ENCODE peak calls at places on chromosomes 2 and 18, in nine cellular contexts. One of them, this sample, is unnamed.

GRCh38 chr2:206642075-206643025 is at the start of gene FAM237A:
- DNase-seq in putamen: peak; percentile 1
- DNase-seq in activated T-helper 2 cell treated with anti-CD3 and anti-CD28 coated beads, Interferon-gamma antibody, Interleukin-2, Interleukin-4, amounts not matched to agents 10 μg/mL and 5 μg/mL and 100 μg/mL, durations not matched to agents 14 hours and 24 hours and 36 hours: no peak
- DNase-seq in HuH-7.5: peak; percentile 16
- DNase-seq in CD8-positive, alpha-beta T cell: no peak
- DNase-seq in CD4-positive, alpha-beta T cell: no peak
- DNase-seq in kidney: peak; percentile 63
- DNase-seq in stimulated activated CD4-positive, alpha-beta T cell treated with anti-CD3 and anti-CD28 coated beads, Interleukin-1b, Interleukin-23, amount 100 ng/mL, for 24 hours: no peak
- DNase-seq in RWPE1: peak; percentile 56
- DNase-seq in this sample: peak; percentile 32

GRCh38 chr2:128195435-128195984 is 104.5 kb downstream of the UGGT1 start:
- DNase-seq in putamen: no peak
- DNase-seq in stimulated activated CD4-positive, alpha-beta T cell treated with anti-CD3 and anti-CD28 coated beads, Interleukin-1b, Interleukin-23, amount 100 ng/mL, for 24 hours: no peak
- DNase-seq in CD4-positive, alpha-beta T cell: no peak
- DNase-seq in CD8-positive, alpha-beta T cell: no peak
- DNase-seq in activated T-helper 2 cell treated with anti-CD3 and anti-CD28 coated beads, Interferon-gamma antibody, Interleukin-2, Interleukin-4, amounts not matched to agents 10 μg/mL and 5 μg/mL and 100 μg/mL, durations not matched to agents 14 hours and 24 hours and 36 hours: no peak
- DNase-seq in kidney: no peak
- DNase-seq in RWPE1: no peak
- DNase-seq in HuH-7.5: no peak
- DNase-seq in this sample: no peak

GRCh38 chr2:61421611-61422010 is 49.3 kb downstream of the USP34 start:
- DNase-seq in CD4-positive, alpha-beta T cell: peak; percentile 20
- DNase-seq in CD8-positive, alpha-beta T cell: no peak
- DNase-seq in RWPE1: no peak
- DNase-seq in putamen: no peak
- DNase-seq in kidney: no peak
- DNase-seq in activated T-helper 2 cell treated with anti-CD3 and anti-CD28 coated beads, Interferon-gamma antibody, Interleukin-2, Interleukin-4, amounts not matched to agents 10 μg/mL and 5 μg/mL and 100 μg/mL, durations not matched to agents 14 hours and 24 hours and 36 hours: no peak
- DNase-seq in stimulated activated CD4-positive, alpha-beta T cell treated with anti-CD3 and anti-CD28 coated beads, Interleukin-1b, Interleukin-23, amount 100 ng/mL, for 24 hours: no peak
- DNase-seq in HuH-7.5: no peak
- DNase-seq in this sample: no peak

GRCh38 chr2:12008425-12009061 is 262.1 kb downstream of the LPIN1 start:
- DNase-seq in putamen: no peak
- DNase-seq in HuH-7.5: no peak
- DNase-seq in CD4-positive, alpha-beta T cell: no peak
- DNase-seq in kidney: no peak
- DNase-seq in activated T-helper 2 cell treated with anti-CD3 and anti-CD28 coated beads, Interferon-gamma antibody, Interleukin-2, Interleukin-4, amounts not matched to agents 10 μg/mL and 5 μg/mL and 100 μg/mL, durations not matched to agents 14 hours and 24 hours and 36 hours: no peak
- DNase-seq in stimulated activated CD4-positive, alpha-beta T cell treated with anti-CD3 and anti-CD28 coated beads, Interleukin-1b, Interleukin-23, amount 100 ng/mL, for 24 hours: no peak
- DNase-seq in RWPE1: peak; percentile 26
- DNase-seq in CD8-positive, alpha-beta T cell: no peak
- DNase-seq in this sample: no peak

GRCh38 chr2:148764820-148765219 is 110.2 kb upstream of the KIF5C start:
- DNase-seq in HuH-7.5: no peak
- DNase-seq in stimulated activated CD4-positive, alpha-beta T cell treated with anti-CD3 and anti-CD28 coated beads, Interleukin-1b, Interleukin-23, amount 100 ng/mL, for 24 hours: no peak
- DNase-seq in putamen: no peak
- DNase-seq in kidney: no peak
- DNase-seq in CD4-positive, alpha-beta T cell: no peak
- DNase-seq in CD8-positive, alpha-beta T cell: no peak
- DNase-seq in activated T-helper 2 cell treated with anti-CD3 and anti-CD28 coated beads, Interferon-gamma antibody, Interleukin-2, Interleukin-4, amounts not matched to agents 10 μg/mL and 5 μg/mL and 100 μg/mL, durations not matched to agents 14 hours and 24 hours and 36 hours: no peak
- DNase-seq in RWPE1: no peak
- DNase-seq in this sample: no peak

GRCh38 chr2:104766683-104767082 is 87.2 kb upstream of the POU3F3 start:
- DNase-seq in putamen: no peak
- DNase-seq in stimulated activated CD4-positive, alpha-beta T cell treated with anti-CD3 and anti-CD28 coated beads, Interleukin-1b, Interleukin-23, amount 100 ng/mL, for 24 hours: no peak
- DNase-seq in HuH-7.5: no peak
- DNase-seq in RWPE1: no peak
- DNase-seq in CD8-positive, alpha-beta T cell: no peak
- DNase-seq in CD4-positive, alpha-beta T cell: no peak
- DNase-seq in kidney: no peak
- DNase-seq in activated T-helper 2 cell treated with anti-CD3 and anti-CD28 coated beads, Interferon-gamma antibody, Interleukin-2, Interleukin-4, amounts not matched to agents 10 μg/mL and 5 μg/mL and 100 μg/mL, durations not matched to agents 14 hours and 24 hours and 36 hours: no peak
- DNase-seq in this sample: no peak

GRCh38 chr18:51278045-51278649 is 80.7 kb upstream of the MEX3C start:
- DNase-seq in kidney: no peak
- DNase-seq in CD8-positive, alpha-beta T cell: no peak
- DNase-seq in CD4-positive, alpha-beta T cell: no peak
- DNase-seq in activated T-helper 2 cell treated with anti-CD3 and anti-CD28 coated beads, Interferon-gamma antibody, Interleukin-2, Interleukin-4, amounts not matched to agents 10 μg/mL and 5 μg/mL and 100 μg/mL, durations not matched to agents 14 hours and 24 hours and 36 hours: peak; percentile 14
- DNase-seq in HuH-7.5: no peak
- DNase-seq in RWPE1: peak; percentile 28
- DNase-seq in putamen: peak; percentile 45
- DNase-seq in stimulated activated CD4-positive, alpha-beta T cell treated with anti-CD3 and anti-CD28 coated beads, Interleukin-1b, Interleukin-23, amount 100 ng/mL, for 24 hours: peak; percentile 6
- DNase-seq in this sample: peak; percentile 10

GRCh38 chr18:5060543-5060942 is 136.5 kb downstream of the AKAIN1 start:
- DNase-seq in CD8-positive, alpha-beta T cell: no peak
- DNase-seq in CD4-positive, alpha-beta T cell: no peak
- DNase-seq in putamen: no peak
- DNase-seq in activated T-helper 2 cell treated with anti-CD3 and anti-CD28 coated beads, Interferon-gamma antibody, Interleukin-2, Interleukin-4, amounts not matched to agents 10 μg/mL and 5 μg/mL and 100 μg/mL, durations not matched to agents 14 hours and 24 hours and 36 hours: no peak
- DNase-seq in RWPE1: no peak
- DNase-seq in stimulated activated CD4-positive, alpha-beta T cell treated with anti-CD3 and anti-CD28 coated beads, Interleukin-1b, Interleukin-23, amount 100 ng/mL, for 24 hours: no peak
- DNase-seq in HuH-7.5: no peak
- DNase-seq in kidney: no peak
- DNase-seq in this sample: no peak

GRCh38 chr2:165863816-165864221 is 69.8 kb upstream of the GALNT3 start:
- DNase-seq in activated T-helper 2 cell treated with anti-CD3 and anti-CD28 coated beads, Interferon-gamma antibody, Interleukin-2, Interleukin-4, amounts not matched to agents 10 μg/mL and 5 μg/mL and 100 μg/mL, durations not matched to agents 14 hours and 24 hours and 36 hours: no peak
- DNase-seq in CD8-positive, alpha-beta T cell: no peak
- DNase-seq in RWPE1: no peak
- DNase-seq in stimulated activated CD4-positive, alpha-beta T cell treated with anti-CD3 and anti-CD28 coated beads, Interleukin-1b, Interleukin-23, amount 100 ng/mL, for 24 hours: no peak
- DNase-seq in kidney: no peak
- DNase-seq in putamen: peak; percentile 69
- DNase-seq in HuH-7.5: no peak
- DNase-seq in CD4-positive, alpha-beta T cell: no peak
- DNase-seq in this sample: no peak

GRCh38 chr2:44570149-44570678 is 208.5 kb downstream of the CAMKMT start:
- DNase-seq in CD8-positive, alpha-beta T cell: no peak
- DNase-seq in RWPE1: peak; percentile 48
- DNase-seq in kidney: no peak
- DNase-seq in HuH-7.5: no peak
- DNase-seq in activated T-helper 2 cell treated with anti-CD3 and anti-CD28 coated beads, Interferon-gamma antibody, Interleukin-2, Interleukin-4, amounts not matched to agents 10 μg/mL and 5 μg/mL and 100 μg/mL, durations not matched to agents 14 hours and 24 hours and 36 hours: no peak
- DNase-seq in CD4-positive, alpha-beta T cell: no peak
- DNase-seq in putamen: no peak
- DNase-seq in stimulated activated CD4-positive, alpha-beta T cell treated with anti-CD3 and anti-CD28 coated beads, Interleukin-1b, Interleukin-23, amount 100 ng/mL, for 24 hours: no peak
- DNase-seq in this sample: no peak

GRCh38 chr2:183209395-183210028 is 85.3 kb downstream of the NUP35 start:
- DNase-seq in activated T-helper 2 cell treated with anti-CD3 and anti-CD28 coated beads, Interferon-gamma antibody, Interleukin-2, Interleukin-4, amounts not matched to agents 10 μg/mL and 5 μg/mL and 100 μg/mL, durations not matched to agents 14 hours and 24 hours and 36 hours: no peak
- DNase-seq in HuH-7.5: no peak
- DNase-seq in CD8-positive, alpha-beta T cell: no peak
- DNase-seq in CD4-positive, alpha-beta T cell: no peak
- DNase-seq in kidney: no peak
- DNase-seq in stimulated activated CD4-positive, alpha-beta T cell treated with anti-CD3 and anti-CD28 coated beads, Interleukin-1b, Interleukin-23, amount 100 ng/mL, for 24 hours: no peak
- DNase-seq in RWPE1: no peak
- DNase-seq in putamen: no peak
- DNase-seq in this sample: no peak

GRCh38 chr2:172098650-172099471 is 3.8 kb downstream of the DLX2 start:
- DNase-seq in RWPE1: no peak
- DNase-seq in kidney: peak; percentile 73
- DNase-seq in stimulated activated CD4-positive, alpha-beta T cell treated with anti-CD3 and anti-CD28 coated beads, Interleukin-1b, Interleukin-23, amount 100 ng/mL, for 24 hours: no peak
- DNase-seq in HuH-7.5: peak; percentile 67
- DNase-seq in putamen: no peak
- DNase-seq in CD4-positive, alpha-beta T cell: no peak
- DNase-seq in activated T-helper 2 cell treated with anti-CD3 and anti-CD28 coated beads, Interferon-gamma antibody, Interleukin-2, Interleukin-4, amounts not matched to agents 10 μg/mL and 5 μg/mL and 100 μg/mL, durations not matched to agents 14 hours and 24 hours and 36 hours: no peak
- DNase-seq in CD8-positive, alpha-beta T cell: no peak
- DNase-seq in this sample: no peak

GRCh38 chr2:109209412-109209811 is 80.4 kb downstream of the SH3RF3 start:
- DNase-seq in stimulated activated CD4-positive, alpha-beta T cell treated with anti-CD3 and anti-CD28 coated beads, Interleukin-1b, Interleukin-23, amount 100 ng/mL, for 24 hours: no peak
- DNase-seq in putamen: no peak
- DNase-seq in CD8-positive, alpha-beta T cell: no peak
- DNase-seq in RWPE1: peak; percentile 80
- DNase-seq in activated T-helper 2 cell treated with anti-CD3 and anti-CD28 coated beads, Interferon-gamma antibody, Interleukin-2, Interleukin-4, amounts not matched to agents 10 μg/mL and 5 μg/mL and 100 μg/mL, durations not matched to agents 14 hours and 24 hours and 36 hours: no peak
- DNase-seq in kidney: no peak
- DNase-seq in CD4-positive, alpha-beta T cell: no peak
- DNase-seq in HuH-7.5: no peak
- DNase-seq in this sample: no peak

This sample was measured in KG1.